ENCODE peak calls at places on chromosomes 7 and 10, in ten cellular contexts. Q is NCI-H82; K is H54; E is coronary artery; B is stimulated activated CD8-positive, alpha-beta memory T cell treated with anti-CD3 and anti-CD28 coated beads, Interleukin-7, amount 100 ng/mL, for 4 hours; T is GM06990; P is stomach; L is NCI-H2227 treated with DMSO at 0.1 percent for 48 hours; N is heart left ventricle; C is NCI-H1092. H is an unnamed sample.

GRCh38 chr7:150451097-150451793 is 815 bp downstream of the GIMAP8 start:
- DNase-seq in B (peak), L (no peak), P (no peak), C (no peak), T (peak), Q (no peak), E (no peak), K (no peak), N (peak), H (no peak)

GRCh38 chr10:21257919-21258318 is 267.6 kb downstream of the SKIDA1 start:
- DNase-seq in L (no peak), C (no peak), B (no peak), K (no peak), P (no peak), N (no peak), E (no peak), T (no peak), Q (no peak), H (peak)

GRCh38 chr10:20954519-20954918 is 57.4 kb upstream of the NEBL start:
- DNase-seq in L (no peak), E (no peak), P (no peak), T (no peak), B (no peak), Q (no peak), K (no peak), N (no peak), C (no peak), H (no peak)

GRCh38 chr10:79411546-79412495 is 33.6 kb downstream of the ZCCHC24 start:
- DNase-seq in N (no peak), Q (no peak), L (no peak), B (no peak), K (no peak), C (no peak), E (no peak), P (no peak), T (no peak), H (no peak)

GRCh38 chr10:119269737-119270136 is 62.4 kb downstream of the GRK5 start:
- DNase-seq in T (no peak), N (no peak), C (no peak), B (no peak), Q (no peak), P (no peak), K (no peak), L (no peak), E (no peak), H (no peak)

GRCh38 chr10:122655524-122656307 is 43.9 kb downstream of the C10orf120 start:
- DNase-seq in C (no peak), L (no peak), K (no peak), E (no peak), B (no peak), T (no peak), N (no peak), Q (no peak), P (no peak), H (no peak)

GRCh38 chr10:3067859-3068179 is 471 bp downstream of the PFKP start:
- DNase-seq in P (no peak), B (no peak), E (no peak), Q (no peak), L (no peak), C (no peak), T (no peak), N (no peak), K (no peak), H (no peak)

GRCh38 chr7:44305564-44306507 is 19.6 kb downstream of the CAMK2B start:
- DNase-seq in C (no peak), N (no peak), B (no peak), T (no peak), L (no peak), E (no peak), K (no peak), P (peak), Q (no peak), H (no peak)

GRCh38 chr10:72688208-72688651 is 3.7 kb upstream of the MCU start:
- DNase-seq in T (peak), L (no peak), B (no peak), N (no peak), P (no peak), C (no peak), Q (no peak), E (no peak), K (peak), H (peak)

GRCh38 chr10:59536576-59537014 is 173.1 kb downstream of the SLC16A9 start:
- DNase-seq in Q (no peak), N (no peak), P (no peak), L (no peak), T (no peak), K (no peak), C (no peak), E (no peak), B (no peak), H (no peak)

GRCh38 chr7:107543338-107543993 is 20.3 kb downstream of the COG5 start:
- DNase-seq in E (no peak), K (no peak), P (no peak), N (no peak), B (no peak), Q (no peak), L (no peak), C (no peak), T (no peak), H (no peak)

GRCh38 chr7:7207876-7208275 is 25.5 kb downstream of the C1GALT1 start:
- DNase-seq in T (no peak), P (no peak), K (no peak), Q (no peak), B (no peak), N (no peak), L (no peak), E (no peak), C (no peak), H (no peak)

GRCh38 chr7:63065684-63066083 is 933.0 kb upstream of the ZNF722 start:
- DNase-seq in T (no peak), E (peak), K (no peak), B (no peak), L (no peak), C (no peak), Q (no peak), P (no peak), N (no peak), H (no peak)

GRCh38 chr7:132568962-132569361 is 7.3 kb downstream of the PLXNA4 start:
- DNase-seq in Q (no peak), N (no peak), C (no peak), L (no peak), E (no peak), K (no peak), T (no peak), P (no peak), B (no peak), H (no peak)

GRCh38 chr10:6176691-6177231 is 26.0 kb upstream of the PFKFB3 start:
- DNase-seq in N (no peak), Q (no peak), T (no peak), B (no peak), K (no peak), L (no peak), E (no peak), P (no peak), C (no peak), H (no peak)

GRCh38 chr7:149147730-149148653 is 739 bp downstream of the ZNF398 start:
- DNase-seq in N (peak), C (peak), K (peak), L (peak), Q (peak), P (peak), E (peak), T (peak), B (peak), H (no peak)

GRCh38 chr7:18212788-18213187 is 185.1 kb upstream of the PRPS1L1 start:
- DNase-seq in Q (no peak), T (no peak), K (no peak), P (no peak), L (peak), E (no peak), N (no peak), C (no peak), B (no peak), H (no peak)

GRCh38 chr7:26291699-26292538 is at the start of gene SNX10:
- DNase-seq in P (peak), Q (peak), L (peak), C (peak), K (peak), E (no peak), T (peak), N (peak), B (peak), H (peak)

GRCh38 chr7:131034166-131034881 is 293.4 kb upstream of the MKLN1 start:
- DNase-seq in L (no peak), C (no peak), B (no peak), P (no peak), E (no peak), T (no peak), N (no peak), K (no peak), Q (no peak), H (no peak)

GRCh38 chr7:23864984-23865383 is 155.0 kb downstream of the STK31 start:
- DNase-seq in T (no peak), P (no peak), C (no peak), N (no peak), E (no peak), K (no peak), L (no peak), B (no peak), Q (no peak), H (peak)

GRCh38 chr10:17428616-17429097 is 25.7 kb downstream of the ST8SIA6 start:
- DNase-seq in E (no peak), T (no peak), C (no peak), B (peak), L (no peak), P (no peak), K (no peak), N (no peak), Q (no peak), H (no peak)

H was measured in NCI-H226.